ENCODE peak calls at places on chromosomes 5 and 9, in ten cellular contexts. Y, A, O, F, T, H, J, C, G and D are unnamed samples.

GRCh38 chr5:175059687-175060194 is 335.4 kb downstream of the MSX2 start:
- DNase-seq in Y (peak), A (no peak), O (peak), F (no peak), T (no peak), H (peak), J (no peak), C (peak), G (peak), D (peak)

GRCh38 chr5:82719368-82719767 is 357.8 kb downstream of the TMEM167A start:
- DNase-seq in Y (peak), A (no peak), O (no peak), F (no peak), T (no peak), H (no peak), J (no peak), C (peak), G (peak), D (no peak)

GRCh38 chr5:158634713-158635112 is 465.0 kb downstream of the EBF1 start:
- DNase-seq in Y (no peak), A (no peak), O (no peak), F (no peak), T (no peak), H (peak), J (no peak), C (no peak), G (no peak), D (no peak)

GRCh38 chr9:92749934-92750315 is 14.7 kb downstream of the BICD2 start:
- DNase-seq in Y (no peak), A (no peak), O (no peak), F (no peak), T (no peak), H (peak), J (no peak), C (no peak), G (peak), D (no peak)

GRCh38 chr9:111940697-111941096 is 44.1 kb downstream of the UGCG start:
- DNase-seq in Y (no peak), A (no peak), O (no peak), F (no peak), T (no peak), H (peak), J (no peak), C (no peak), G (no peak), D (no peak)

GRCh38 chr5:151092750-151093149 is 11.9 kb upstream of the TNIP1 start:
- DNase-seq in Y (no peak), A (peak), O (no peak), F (no peak), T (no peak), H (peak), J (no peak), C (no peak), G (peak), D (no peak)

GRCh38 chr5:139443766-139444473 is 4.6 kb upstream of the DNAJC18 start:
- DNase-seq in Y (no peak), A (no peak), O (no peak), F (no peak), T (no peak), H (peak), J (peak), C (peak), G (peak), D (no peak)

GRCh38 chr5:72009280-72009679 is 98.0 kb upstream of the MAP1B start:
- DNase-seq in Y (no peak), A (no peak), O (no peak), F (no peak), T (no peak), H (no peak), J (no peak), C (no peak), G (no peak), D (no peak)

GRCh38 chr9:120735415-120736126 is 21.3 kb upstream of the MEGF9 start:
- DNase-seq in Y (no peak), A (peak), O (no peak), F (peak), T (no peak), H (peak), J (no peak), C (no peak), G (peak), D (no peak)

GRCh38 chr5:87400305-87400899 is 12.3 kb downstream of the CCNH start:
- DNase-seq in Y (no peak), A (no peak), O (no peak), F (no peak), T (no peak), H (peak), J (no peak), C (no peak), G (peak), D (no peak)
- TF ChIP-seq CTCF in Y (peak), A (peak), O (peak), F (no peak), T (peak), H (peak), J (peak), C (peak), G (peak), D (peak)

GRCh38 chr9:100354121-100354800 is 1.5 kb upstream of the TEX10 start:
- DNase-seq in Y (no peak), A (no peak), O (no peak), F (no peak), T (no peak), H (no peak), J (no peak), C (no peak), G (no peak), D (no peak)
- TF ChIP-seq CTCF in Y (no peak), A (no peak), O (no peak), F (no peak), T (no peak), H (no peak), J (no peak), C (no peak), G (no peak), D (no peak)

DNA sequence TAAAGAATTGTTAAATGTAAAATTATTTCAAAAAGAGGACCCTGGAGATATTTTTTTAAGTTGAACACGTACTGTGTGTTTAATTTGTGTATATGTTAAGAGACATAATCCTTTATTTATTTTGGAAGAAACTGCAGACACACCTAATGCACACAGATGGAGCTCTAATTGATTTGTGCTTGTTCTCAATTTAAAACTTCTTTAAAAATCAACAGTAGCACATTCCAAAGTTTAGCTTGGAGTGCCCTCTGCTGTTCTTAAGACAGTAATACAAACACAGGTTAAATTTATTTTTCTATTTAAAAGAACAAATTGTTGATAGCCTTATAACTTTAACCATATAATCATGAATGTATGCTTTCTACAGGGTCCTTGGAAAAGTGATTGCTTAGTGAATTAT is 277.6 kb upstream of the ADAMTS16 start:
- DNase-seq in Y (no peak), A (no peak), O (no peak), F (no peak), T (no peak), H (peak), J (no peak), C (no peak), G (peak), D (no peak)
- TF ChIP-seq CTCF in Y (peak), A (peak), O (peak), F (no peak), T (no peak), H (peak), J (no peak), C (peak), G (peak), D (peak)

GRCh38 chr5:42749020-42749419 is 7.6 kb upstream of the CCDC152 start:
- DNase-seq in Y (no peak), A (no peak), O (no peak), F (no peak), T (no peak), H (no peak), J (no peak), C (no peak), G (peak), D (no peak)

GRCh38 chr5:42745856-42746255 is 10.8 kb upstream of the CCDC152 start:
- DNase-seq in Y (no peak), A (no peak), O (no peak), F (no peak), T (no peak), H (no peak), J (no peak), C (no peak), G (no peak), D (no peak)

GRCh38 chr5:42740920-42741319 is 15.7 kb upstream of the CCDC152 start:
- DNase-seq in Y (no peak), A (no peak), O (no peak), F (no peak), T (no peak), H (no peak), J (no peak), C (no peak), G (no peak), D (no peak)

GRCh38 chr5:42750507-42750906 is 6.1 kb upstream of the CCDC152 start:
- DNase-seq in Y (no peak), A (no peak), O (no peak), F (no peak), T (no peak), H (no peak), J (no peak), C (no peak), G (no peak), D (no peak)

GRCh38 chr5:42745426-42745825 is 11.2 kb upstream of the CCDC152 start:
- DNase-seq in Y (no peak), A (peak), O (no peak), F (no peak), T (no peak), H (no peak), J (no peak), C (peak), G (peak), D (no peak)
- TF ChIP-seq CTCF in Y (peak), A (peak), O (peak), F (no peak), T (no peak), H (peak), J (no peak), C (peak), G (peak), D (peak)